ENCODE peak calls at places on chromosomes 16 and 17, in six cellular contexts. One of them, this sample, is unnamed.

GRCh38 chr17:48645639-48646182 is 19.6 kb upstream of the HOXB9 start:
- DNase-seq in adipocyte: no peak
- DNase-seq in HuH-7: no peak
- DNase-seq in M059J: no peak
- DNase-seq in NCI-H1105 treated with DMSO at 0.1 percent for 48 hours: no peak
- DNase-seq in NCI-H345: no peak
- DNase-seq in this sample: no peak

GRCh38 chr16:51839697-51840462 is 688.8 kb upstream of the SALL1 start:
- DNase-seq in adipocyte: no peak
- DNase-seq in NCI-H1105 treated with DMSO at 0.1 percent for 48 hours: peak; percentile 48
- DNase-seq in NCI-H345: no peak
- DNase-seq in HuH-7: no peak
- DNase-seq in M059J: peak; percentile 100
- DNase-seq in this sample: no peak

GRCh38 chr17:19341211-19341631 is 21.3 kb downstream of the B9D1 start:
- DNase-seq in NCI-H1105 treated with DMSO at 0.1 percent for 48 hours: no peak
- DNase-seq in HuH-7: no peak
- DNase-seq in adipocyte: no peak
- DNase-seq in NCI-H345: no peak
- DNase-seq in M059J: no peak
- DNase-seq in this sample: no peak

GRCh38 chr16:77057161-77057736 is 133.7 kb upstream of the MON1B start:
- DNase-seq in M059J: no peak
- DNase-seq in NCI-H345: no peak
- DNase-seq in adipocyte: no peak
- DNase-seq in HuH-7: no peak
- DNase-seq in NCI-H1105 treated with DMSO at 0.1 percent for 48 hours: no peak
- DNase-seq in this sample: no peak

GRCh38 chr17:78774956-78775571 is 7.0 kb downstream of the CYTH1 start:
- DNase-seq in M059J: no peak
- DNase-seq in HuH-7: no peak
- DNase-seq in NCI-H1105 treated with DMSO at 0.1 percent for 48 hours: no peak
- DNase-seq in adipocyte: no peak
- DNase-seq in NCI-H345: no peak
- DNase-seq in this sample: no peak

GRCh38 chr16:84144301-84144858 is 597 bp downstream of the HSDL1 start:
- DNase-seq in NCI-H345: peak; percentile 14
- DNase-seq in NCI-H1105 treated with DMSO at 0.1 percent for 48 hours: no peak
- DNase-seq in M059J: peak; percentile 32
- DNase-seq in HuH-7: peak; percentile 35
- DNase-seq in adipocyte: peak; percentile 59
- DNase-seq in this sample: peak; percentile 14

GRCh38 chr17:45293413-45294211 is 23.2 kb downstream of the MAP3K14 start:
- DNase-seq in adipocyte: peak; percentile 94
- DNase-seq in M059J: peak; percentile 98
- DNase-seq in NCI-H345: no peak
- DNase-seq in NCI-H1105 treated with DMSO at 0.1 percent for 48 hours: no peak
- DNase-seq in HuH-7: no peak
- DNase-seq in this sample: peak; percentile 93

GRCh38 chr16:1311738-1312458 is 2.5 kb downstream of the UBE2I start:
- DNase-seq in NCI-H1105 treated with DMSO at 0.1 percent for 48 hours: no peak
- DNase-seq in adipocyte: peak; percentile 26
- DNase-seq in NCI-H345: no peak
- DNase-seq in M059J: no peak
- DNase-seq in HuH-7: no peak
- DNase-seq in this sample: no peak

GRCh38 chr17:75617675-75618074 is 15.6 kb upstream of the SMIM5 start:
- DNase-seq in adipocyte: no peak
- DNase-seq in NCI-H1105 treated with DMSO at 0.1 percent for 48 hours: no peak
- DNase-seq in M059J: no peak
- DNase-seq in HuH-7: no peak
- DNase-seq in NCI-H345: no peak
- DNase-seq in this sample: no peak

GRCh38 chr17:71085238-71086033 is 916.1 kb downstream of the KCNJ2 start:
- DNase-seq in adipocyte: no peak
- DNase-seq in M059J: peak; percentile 40
- DNase-seq in NCI-H1105 treated with DMSO at 0.1 percent for 48 hours: peak; percentile 27
- DNase-seq in HuH-7: peak; percentile 22
- DNase-seq in NCI-H345: peak; percentile 30
- DNase-seq in this sample: peak; percentile 22

GRCh38 chr16:14303654-14304394 is 232.7 kb downstream of the MRTFB start:
- DNase-seq in M059J: no peak
- DNase-seq in HuH-7: no peak
- DNase-seq in NCI-H345: no peak
- DNase-seq in adipocyte: peak; percentile 38
- DNase-seq in NCI-H1105 treated with DMSO at 0.1 percent for 48 hours: no peak
- DNase-seq in this sample: no peak

GRCh38 chr16:20175358-20175757 is 101.7 kb upstream of the GPR139 start:
- DNase-seq in HuH-7: no peak
- DNase-seq in adipocyte: no peak
- DNase-seq in M059J: no peak
- DNase-seq in NCI-H1105 treated with DMSO at 0.1 percent for 48 hours: no peak
- DNase-seq in NCI-H345: no peak
- DNase-seq in this sample: no peak

GRCh38 chr17:4543557-4544026 is 11.6 kb downstream of the MYBBP1A start:
- DNase-seq in HuH-7: no peak
- DNase-seq in adipocyte: no peak
- DNase-seq in NCI-H1105 treated with DMSO at 0.1 percent for 48 hours: no peak
- DNase-seq in NCI-H345: no peak
- DNase-seq in M059J: no peak
- DNase-seq in this sample: no peak

GRCh38 chr17:57009737-57010445 is 32.0 kb downstream of the SCPEP1 start:
- DNase-seq in HuH-7: peak; percentile 72
- DNase-seq in NCI-H1105 treated with DMSO at 0.1 percent for 48 hours: peak; percentile 49
- DNase-seq in adipocyte: peak; percentile 67
- DNase-seq in M059J: peak; percentile 45
- DNase-seq in NCI-H345: peak; percentile 51
- DNase-seq in this sample: peak; percentile 72

GRCh38 chr16:83992624-83993023 is 24.6 kb downstream of the NECAB2 start:
- DNase-seq in M059J: peak; percentile 69
- DNase-seq in HuH-7: no peak
- DNase-seq in adipocyte: peak; percentile 29
- DNase-seq in NCI-H345: no peak
- DNase-seq in NCI-H1105 treated with DMSO at 0.1 percent for 48 hours: peak; percentile 1
- DNase-seq in this sample: no peak

GRCh38 chr16:54817432-54817831 is 113.2 kb upstream of the IRX5 start:
- DNase-seq in NCI-H1105 treated with DMSO at 0.1 percent for 48 hours: peak; percentile 20
- DNase-seq in adipocyte: peak; percentile 37
- DNase-seq in M059J: peak; percentile 24
- DNase-seq in HuH-7: peak; percentile 5
- DNase-seq in NCI-H345: no peak
- DNase-seq in this sample: peak; percentile 5

GRCh38 chr16:80573700-80574120 is 32.9 kb downstream of the DYNLRB2 start:
- DNase-seq in M059J: no peak
- DNase-seq in NCI-H345: peak; percentile 16
- DNase-seq in adipocyte: no peak
- DNase-seq in NCI-H1105 treated with DMSO at 0.1 percent for 48 hours: peak; percentile 84
- DNase-seq in HuH-7: no peak
- DNase-seq in this sample: no peak

GRCh38 chr17:78825696-78826095 is 14.9 kb downstream of the USP36 start:
- DNase-seq in adipocyte: no peak
- DNase-seq in M059J: no peak
- DNase-seq in NCI-H1105 treated with DMSO at 0.1 percent for 48 hours: no peak
- DNase-seq in NCI-H345: no peak
- DNase-seq in HuH-7: no peak
- DNase-seq in this sample: no peak

GRCh38 chr17:38363016-38363415 is 11.4 kb downstream of the SOCS7 start:
- DNase-seq in HuH-7: no peak
- DNase-seq in adipocyte: no peak
- DNase-seq in NCI-H1105 treated with DMSO at 0.1 percent for 48 hours: no peak
- DNase-seq in NCI-H345: no peak
- DNase-seq in M059J: no peak
- DNase-seq in this sample: no peak

GRCh38 chr16:48367443-48368049 is 17.7 kb downstream of the SIAH1 start:
- DNase-seq in NCI-H345: no peak
- DNase-seq in adipocyte: no peak
- DNase-seq in HuH-7: no peak
- DNase-seq in M059J: peak; percentile 11
- DNase-seq in NCI-H1105 treated with DMSO at 0.1 percent for 48 hours: no peak
- DNase-seq in this sample: no peak

GRCh38 chr17:8900626-8901585 is 33.4 kb upstream of the PIK3R6 start:
- DNase-seq in NCI-H1105 treated with DMSO at 0.1 percent for 48 hours: no peak
- DNase-seq in NCI-H345: no peak
- DNase-seq in HuH-7: no peak
- DNase-seq in adipocyte: no peak
- DNase-seq in M059J: no peak
- DNase-seq in this sample: no peak

GRCh38 chr17:65918921-65919546 is 272.9 kb downstream of the CEP112 start:
- DNase-seq in NCI-H345: no peak
- DNase-seq in HuH-7: no peak
- DNase-seq in adipocyte: no peak
- DNase-seq in NCI-H1105 treated with DMSO at 0.1 percent for 48 hours: no peak
- DNase-seq in M059J: no peak
- DNase-seq in this sample: no peak

GRCh38 chr17:44981221-44981968 is 13.3 kb upstream of the C1QL1 start:
- DNase-seq in HuH-7: peak; percentile 67
- DNase-seq in NCI-H345: no peak
- DNase-seq in M059J: peak; percentile 89
- DNase-seq in adipocyte: peak; percentile 71
- DNase-seq in NCI-H1105 treated with DMSO at 0.1 percent for 48 hours: no peak
- DNase-seq in this sample: peak; percentile 84

GRCh38 chr16:58022601-58023371 is 2.8 kb upstream of the MMP15 start:
- DNase-seq in M059J: peak; percentile 89
- DNase-seq in adipocyte: peak; percentile 36
- DNase-seq in NCI-H1105 treated with DMSO at 0.1 percent for 48 hours: peak; percentile 78
- DNase-seq in HuH-7: no peak
- DNase-seq in NCI-H345: peak; percentile 82
- DNase-seq in this sample: no peak

GRCh38 chr17:49978501-49978900 is 9.5 kb downstream of the DLX4 start:
- DNase-seq in HuH-7: no peak
- DNase-seq in adipocyte: no peak
- DNase-seq in M059J: no peak
- DNase-seq in NCI-H1105 treated with DMSO at 0.1 percent for 48 hours: no peak
- DNase-seq in NCI-H345: no peak
- DNase-seq in this sample: no peak

GRCh38 chr17:79919862-79920720 is 80.9 kb upstream of the CBX4 start:
- DNase-seq in NCI-H345: no peak
- DNase-seq in HuH-7: no peak
- DNase-seq in adipocyte: no peak
- DNase-seq in NCI-H1105 treated with DMSO at 0.1 percent for 48 hours: no peak
- DNase-seq in M059J: no peak
- DNase-seq in this sample: no peak

GRCh38 chr16:12395266-12395665 is 408.4 kb downstream of the CPPED1 start:
- DNase-seq in adipocyte: no peak
- DNase-seq in M059J: no peak
- DNase-seq in HuH-7: no peak
- DNase-seq in NCI-H1105 treated with DMSO at 0.1 percent for 48 hours: no peak
- DNase-seq in NCI-H345: no peak
- DNase-seq in this sample: no peak

GRCh38 chr17:67995568-67996191 is 589 bp downstream of the C17orf58 start:
- DNase-seq in M059J: peak; percentile 20
- DNase-seq in NCI-H1105 treated with DMSO at 0.1 percent for 48 hours: no peak
- DNase-seq in NCI-H345: peak; percentile 28
- DNase-seq in adipocyte: peak; percentile 62
- DNase-seq in HuH-7: peak; percentile 52
- DNase-seq in this sample: no peak

GRCh38 chr16:9422769-9423513 is 331.5 kb downstream of the HAPSTR1 start:
- DNase-seq in M059J: no peak
- DNase-seq in HuH-7: no peak
- DNase-seq in adipocyte: no peak
- DNase-seq in NCI-H1105 treated with DMSO at 0.1 percent for 48 hours: no peak
- DNase-seq in NCI-H345: no peak
- DNase-seq in this sample: no peak

GRCh38 chr16:46658925-46659324 is 30.1 kb downstream of the VPS35 start:
- DNase-seq in NCI-H1105 treated with DMSO at 0.1 percent for 48 hours: no peak
- DNase-seq in NCI-H345: no peak
- DNase-seq in HuH-7: no peak
- DNase-seq in M059J: no peak
- DNase-seq in adipocyte: no peak
- DNase-seq in this sample: no peak

GRCh38 chr16:85068746-85069145 is 41.2 kb downstream of the KIAA0513 start:
- DNase-seq in NCI-H1105 treated with DMSO at 0.1 percent for 48 hours: no peak
- DNase-seq in NCI-H345: no peak
- DNase-seq in M059J: no peak
- DNase-seq in HuH-7: no peak
- DNase-seq in adipocyte: no peak
- DNase-seq in this sample: no peak

GRCh38 chr16:50724237-50724747 is 17.6 kb upstream of the CYLD start:
- DNase-seq in NCI-H1105 treated with DMSO at 0.1 percent for 48 hours: no peak
- DNase-seq in M059J: no peak
- DNase-seq in HuH-7: no peak
- DNase-seq in NCI-H345: no peak
- DNase-seq in adipocyte: no peak
- DNase-seq in this sample: no peak

GRCh38 chr17:28228109-28228840 is 90.7 kb upstream of the TMEM97 start:
- DNase-seq in HuH-7: peak; percentile 39
- DNase-seq in NCI-H1105 treated with DMSO at 0.1 percent for 48 hours: no peak
- DNase-seq in M059J: no peak
- DNase-seq in NCI-H345: no peak
- DNase-seq in adipocyte: no peak
- DNase-seq in this sample: peak; percentile 55

GRCh38 chr17:80987941-80988461 is 3.6 kb upstream of the CHMP6 start:
- DNase-seq in NCI-H1105 treated with DMSO at 0.1 percent for 48 hours: no peak
- DNase-seq in adipocyte: no peak
- DNase-seq in HuH-7: no peak
- DNase-seq in NCI-H345: peak; percentile 18
- DNase-seq in M059J: no peak
- DNase-seq in this sample: no peak

GRCh38 chr17:5870231-5870953 is 199.8 kb upstream of the WSCD1 start:
- DNase-seq in adipocyte: no peak
- DNase-seq in NCI-H345: no peak
- DNase-seq in M059J: peak; percentile 61
- DNase-seq in HuH-7: no peak
- DNase-seq in NCI-H1105 treated with DMSO at 0.1 percent for 48 hours: no peak
- DNase-seq in this sample: no peak

GRCh38 chr16:17159616-17160015 is 311.1 kb downstream of the XYLT1 start:
- DNase-seq in adipocyte: no peak
- DNase-seq in M059J: no peak
- DNase-seq in NCI-H345: no peak
- DNase-seq in HuH-7: no peak
- DNase-seq in NCI-H1105 treated with DMSO at 0.1 percent for 48 hours: no peak
- DNase-seq in this sample: no peak

This sample was measured in A549.